ENCODE peak calls at places on chromosome 7, in six cellular contexts. One of them, this sample, is unnamed.

GRCh38 chr7:957418-958220 is 3.1 kb upstream of the ADAP1 start:
- DNase-seq in neural progenitor cell: peak; percentile 60
- DNase-seq in pancreas: peak; percentile 52
- DNase-seq in fibroblast of lung: no peak
- DNase-seq in mammary epithelial cell: no peak
- DNase-seq in SK-N-SH: peak; percentile 34
- DNase-seq in this sample: no peak

GRCh38 chr7:22864855-22865606 is 42.4 kb upstream of the TOMM7 start:
- DNase-seq in neural progenitor cell: peak; percentile 15
- DNase-seq in pancreas: no peak
- DNase-seq in fibroblast of lung: peak; percentile 31
- DNase-seq in mammary epithelial cell: no peak
- DNase-seq in SK-N-SH: no peak
- DNase-seq in this sample: no peak

GRCh38 chr7:81236560-81236959 is 317.7 kb upstream of the SEMA3C start:
- DNase-seq in neural progenitor cell: no peak
- DNase-seq in pancreas: no peak
- DNase-seq in fibroblast of lung: peak; percentile 20
- DNase-seq in mammary epithelial cell: no peak
- DNase-seq in SK-N-SH: no peak
- DNase-seq in this sample: no peak

GRCh38 chr7:102202556-102202955 is 84.1 kb upstream of the SH2B2 start:
- DNase-seq in neural progenitor cell: no peak
- DNase-seq in pancreas: no peak
- DNase-seq in fibroblast of lung: no peak
- DNase-seq in mammary epithelial cell: no peak
- DNase-seq in SK-N-SH: no peak
- DNase-seq in this sample: no peak

GRCh38 chr7:105122619-105123018 is 108.6 kb downstream of the KMT2E start:
- DNase-seq in neural progenitor cell: no peak
- DNase-seq in pancreas: no peak
- DNase-seq in fibroblast of lung: no peak
- DNase-seq in mammary epithelial cell: no peak
- DNase-seq in SK-N-SH: no peak
- DNase-seq in this sample: no peak

GRCh38 chr7:2792240-2792639 is 51.9 kb downstream of the GNA12 start:
- DNase-seq in neural progenitor cell: no peak
- DNase-seq in pancreas: no peak
- DNase-seq in fibroblast of lung: no peak
- DNase-seq in mammary epithelial cell: no peak
- DNase-seq in SK-N-SH: no peak
- DNase-seq in this sample: no peak

GRCh38 chr7:116501425-116502167 is 2.1 kb downstream of the CAV2 start:
- DNase-seq in neural progenitor cell: no peak
- DNase-seq in pancreas: no peak
- DNase-seq in fibroblast of lung: peak; percentile 75
- DNase-seq in mammary epithelial cell: peak; percentile 48
- DNase-seq in SK-N-SH: no peak
- DNase-seq in this sample: peak; percentile 34

GRCh38 chr7:138460176-138460648 is at the start of gene TRIM24:
- DNase-seq in neural progenitor cell: no peak
- DNase-seq in pancreas: peak; percentile 94
- DNase-seq in fibroblast of lung: peak; percentile 96
- DNase-seq in mammary epithelial cell: no peak
- DNase-seq in SK-N-SH: peak; percentile 99
- DNase-seq in this sample: peak; percentile 96

GRCh38 chr7:141281311-141281710 is 207.4 kb downstream of the TMEM178B start:
- DNase-seq in neural progenitor cell: no peak
- DNase-seq in pancreas: no peak
- DNase-seq in fibroblast of lung: no peak
- DNase-seq in mammary epithelial cell: no peak
- DNase-seq in SK-N-SH: no peak
- DNase-seq in this sample: no peak

GRCh38 chr7:90825779-90826178 is 229.7 kb downstream of the CDK14 start:
- DNase-seq in neural progenitor cell: no peak
- DNase-seq in pancreas: no peak
- DNase-seq in fibroblast of lung: peak; percentile 77
- DNase-seq in mammary epithelial cell: peak; percentile 57
- DNase-seq in SK-N-SH: no peak
- DNase-seq in this sample: no peak

GRCh38 chr7:87059525-87060287 is at the start of gene ELAPOR2:
- DNase-seq in neural progenitor cell: peak; percentile 95
- DNase-seq in pancreas: peak; percentile 90
- DNase-seq in fibroblast of lung: peak; percentile 46
- DNase-seq in mammary epithelial cell: peak; percentile 25
- DNase-seq in SK-N-SH: peak; percentile 98
- DNase-seq in this sample: peak; percentile 66

GRCh38 chr7:44151679-44152355 is 10.7 kb upstream of the MYL7 start:
- DNase-seq in neural progenitor cell: no peak
- DNase-seq in pancreas: no peak
- DNase-seq in fibroblast of lung: no peak
- DNase-seq in mammary epithelial cell: no peak
- DNase-seq in SK-N-SH: peak; percentile 24
- DNase-seq in this sample: no peak

GRCh38 chr7:95793658-95794057 is 21.3 kb downstream of the DYNC1I1 start:
- DNase-seq in neural progenitor cell: no peak
- DNase-seq in pancreas: no peak
- DNase-seq in fibroblast of lung: no peak
- DNase-seq in mammary epithelial cell: no peak
- DNase-seq in SK-N-SH: no peak
- DNase-seq in this sample: no peak

GRCh38 chr7:29285451-29285807 is 90.9 kb downstream of the CHN2 start:
- DNase-seq in neural progenitor cell: no peak
- DNase-seq in pancreas: no peak
- DNase-seq in fibroblast of lung: peak; percentile 97
- DNase-seq in mammary epithelial cell: peak; percentile 97
- DNase-seq in SK-N-SH: no peak
- DNase-seq in this sample: peak; percentile 91

GRCh38 chr7:70132802-70133201 is 534.5 kb downstream of the AUTS2 start:
- DNase-seq in neural progenitor cell: no peak
- DNase-seq in pancreas: no peak
- DNase-seq in fibroblast of lung: peak; percentile 30
- DNase-seq in mammary epithelial cell: no peak
- DNase-seq in SK-N-SH: no peak
- DNase-seq in this sample: no peak

GRCh38 chr7:78221961-78222751 is 423.6 kb downstream of the PHTF2 start:
- DNase-seq in neural progenitor cell: no peak
- DNase-seq in pancreas: no peak
- DNase-seq in fibroblast of lung: peak; percentile 49
- DNase-seq in mammary epithelial cell: no peak
- DNase-seq in SK-N-SH: no peak
- DNase-seq in this sample: no peak

GRCh38 chr7:23247101-23247601 is 576 bp downstream of the GPNMB start:
- DNase-seq in neural progenitor cell: no peak
- DNase-seq in pancreas: no peak
- DNase-seq in fibroblast of lung: no peak
- DNase-seq in mammary epithelial cell: no peak
- DNase-seq in SK-N-SH: no peak
- DNase-seq in this sample: no peak

GRCh38 chr7:54354436-54354835 is 187.7 kb upstream of the VSTM2A start:
- DNase-seq in neural progenitor cell: no peak
- DNase-seq in pancreas: no peak
- DNase-seq in fibroblast of lung: no peak
- DNase-seq in mammary epithelial cell: no peak
- DNase-seq in SK-N-SH: no peak
- DNase-seq in this sample: no peak

GRCh38 chr7:128321044-128321422 is 22.7 kb downstream of the RBM28 start:
- DNase-seq in neural progenitor cell: no peak
- DNase-seq in pancreas: no peak
- DNase-seq in fibroblast of lung: no peak
- DNase-seq in mammary epithelial cell: no peak
- DNase-seq in SK-N-SH: no peak
- DNase-seq in this sample: no peak

GRCh38 chr7:128324363-128324680 is 19.4 kb downstream of the RBM28 start:
- DNase-seq in neural progenitor cell: no peak
- DNase-seq in pancreas: no peak
- DNase-seq in fibroblast of lung: no peak
- DNase-seq in mammary epithelial cell: no peak
- DNase-seq in SK-N-SH: no peak
- DNase-seq in this sample: no peak

GRCh38 chr7:128318696-128319095 is 25.0 kb downstream of the RBM28 start:
- DNase-seq in neural progenitor cell: no peak
- DNase-seq in pancreas: no peak
- DNase-seq in fibroblast of lung: no peak
- DNase-seq in mammary epithelial cell: no peak
- DNase-seq in SK-N-SH: no peak
- DNase-seq in this sample: no peak

GRCh38 chr7:128323489-128324362 is 20.0 kb downstream of the RBM28 start:
- DNase-seq in neural progenitor cell: no peak
- DNase-seq in pancreas: no peak
- DNase-seq in fibroblast of lung: peak; percentile 29
- DNase-seq in mammary epithelial cell: no peak
- DNase-seq in SK-N-SH: no peak
- DNase-seq in this sample: no peak

DNA sequence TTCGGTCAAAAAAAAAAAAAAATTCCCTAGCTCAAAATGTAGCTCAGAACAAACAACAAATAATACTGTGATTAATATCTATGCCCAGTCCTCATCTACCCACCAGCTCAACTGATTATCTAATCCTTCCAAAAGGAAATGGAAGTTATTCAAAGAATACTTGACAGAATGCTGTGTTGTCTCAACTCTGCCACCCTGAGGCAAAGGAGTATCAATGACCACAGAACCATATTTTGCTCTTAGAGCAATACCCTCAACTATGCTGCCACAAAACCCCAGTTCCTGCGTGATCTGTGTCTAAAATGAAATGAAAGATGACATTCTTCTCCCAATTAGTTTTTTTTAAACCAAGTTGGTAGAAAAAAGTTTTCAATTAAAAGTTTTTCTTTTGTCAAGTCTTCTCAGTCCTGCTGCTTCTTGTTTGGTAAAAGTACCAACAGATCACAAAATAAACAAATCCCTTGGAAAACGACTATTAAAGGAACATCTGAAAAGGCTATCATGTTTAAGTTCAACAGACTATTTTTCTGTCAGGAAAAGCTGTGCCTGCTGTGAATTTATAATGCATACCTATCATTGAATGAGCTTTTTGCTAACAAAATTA is 21.6 kb downstream of the RBM28 start:
- DNase-seq in neural progenitor cell: peak; percentile 34
- DNase-seq in pancreas: no peak
- DNase-seq in fibroblast of lung: peak; percentile 51
- DNase-seq in mammary epithelial cell: peak; percentile 37
- DNase-seq in SK-N-SH: peak; percentile 47
- DNase-seq in this sample: peak; percentile 11
- TF ChIP-seq CTCF in neural progenitor cell: peak; percentile 50
- TF ChIP-seq CTCF in pancreas: no peak
- TF ChIP-seq CTCF in fibroblast of lung: peak; percentile 65
- TF ChIP-seq CTCF in mammary epithelial cell: peak; percentile 66
- TF ChIP-seq CTCF in SK-N-SH: peak; percentile 68
- TF ChIP-seq CTCF in this sample: peak; percentile 65

DNA sequence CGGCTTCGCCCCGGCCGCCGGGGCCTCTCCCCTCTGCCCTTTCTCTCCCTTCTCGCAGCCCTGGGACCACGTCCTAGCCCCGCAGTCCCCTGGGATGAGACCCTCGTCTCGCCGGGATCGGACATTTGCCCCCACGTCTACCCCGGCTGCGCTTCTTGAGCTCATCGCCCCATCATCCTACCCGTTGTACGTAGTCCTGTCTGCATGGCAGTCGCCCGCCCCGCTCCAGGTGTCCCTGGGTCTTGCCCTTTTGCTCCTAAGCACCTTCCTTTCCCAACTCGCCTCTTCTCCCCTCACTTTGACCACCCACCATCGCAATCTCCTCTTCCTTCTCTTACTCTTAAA is 574 bp downstream of the TPST1 start:
- DNase-seq in neural progenitor cell: peak; percentile 54
- DNase-seq in pancreas: no peak
- DNase-seq in fibroblast of lung: no peak
- DNase-seq in mammary epithelial cell: no peak
- DNase-seq in SK-N-SH: no peak
- DNase-seq in this sample: peak; percentile 22
- H3K27ac ChIP-seq in neural progenitor cell: peak overlapping the region; percentile 96
- H3K27ac ChIP-seq in pancreas: peak overlapping the region; percentile 80
- H3K27ac ChIP-seq in fibroblast of lung: peak overlapping the region; percentile 77
- H3K27ac ChIP-seq in mammary epithelial cell: peak overlapping the region; percentile 66
- H3K27ac ChIP-seq in SK-N-SH: peak overlapping the region; percentile 81
- H3K27ac ChIP-seq in this sample: peak overlapping the region; percentile 53

GRCh38 chr7:7662527-7662926 is 22.0 kb downstream of the UMAD1 start:
- DNase-seq in neural progenitor cell: peak; percentile 58
- DNase-seq in pancreas: no peak
- DNase-seq in fibroblast of lung: peak; percentile 2
- DNase-seq in mammary epithelial cell: no peak
- DNase-seq in SK-N-SH: no peak
- DNase-seq in this sample: no peak
- TF ChIP-seq CTCF in neural progenitor cell: peak; percentile 69
- TF ChIP-seq CTCF in pancreas: no peak
- TF ChIP-seq CTCF in fibroblast of lung: peak; percentile 58
- TF ChIP-seq CTCF in mammary epithelial cell: peak; percentile 29
- TF ChIP-seq CTCF in SK-N-SH: peak; percentile 58
- TF ChIP-seq CTCF in this sample: peak; percentile 12

GRCh38 chr7:137345799-137346449 is 2.4 kb upstream of the PTN start:
- DNase-seq in neural progenitor cell: no peak
- DNase-seq in pancreas: no peak
- DNase-seq in fibroblast of lung: peak; percentile 8
- DNase-seq in mammary epithelial cell: no peak
- DNase-seq in SK-N-SH: no peak
- DNase-seq in this sample: no peak

GRCh38 chr7:137342340-137342739 is 1.2 kb downstream of the PTN start:
- DNase-seq in neural progenitor cell: no peak
- DNase-seq in pancreas: no peak
- DNase-seq in fibroblast of lung: peak; percentile 49
- DNase-seq in mammary epithelial cell: no peak
- DNase-seq in SK-N-SH: no peak
- DNase-seq in this sample: no peak

GRCh38 chr7:137337902-137338301 is 5.6 kb downstream of the PTN start:
- DNase-seq in neural progenitor cell: no peak
- DNase-seq in pancreas: no peak
- DNase-seq in fibroblast of lung: no peak
- DNase-seq in mammary epithelial cell: no peak
- DNase-seq in SK-N-SH: no peak
- DNase-seq in this sample: no peak

GRCh38 chr7:137343483-137343841 is at the start of gene PTN:
- DNase-seq in neural progenitor cell: peak; percentile 79
- DNase-seq in pancreas: peak; percentile 59
- DNase-seq in fibroblast of lung: peak; percentile 83
- DNase-seq in mammary epithelial cell: peak; percentile 70
- DNase-seq in SK-N-SH: peak; percentile 58
- DNase-seq in this sample: peak; percentile 2

DNA sequence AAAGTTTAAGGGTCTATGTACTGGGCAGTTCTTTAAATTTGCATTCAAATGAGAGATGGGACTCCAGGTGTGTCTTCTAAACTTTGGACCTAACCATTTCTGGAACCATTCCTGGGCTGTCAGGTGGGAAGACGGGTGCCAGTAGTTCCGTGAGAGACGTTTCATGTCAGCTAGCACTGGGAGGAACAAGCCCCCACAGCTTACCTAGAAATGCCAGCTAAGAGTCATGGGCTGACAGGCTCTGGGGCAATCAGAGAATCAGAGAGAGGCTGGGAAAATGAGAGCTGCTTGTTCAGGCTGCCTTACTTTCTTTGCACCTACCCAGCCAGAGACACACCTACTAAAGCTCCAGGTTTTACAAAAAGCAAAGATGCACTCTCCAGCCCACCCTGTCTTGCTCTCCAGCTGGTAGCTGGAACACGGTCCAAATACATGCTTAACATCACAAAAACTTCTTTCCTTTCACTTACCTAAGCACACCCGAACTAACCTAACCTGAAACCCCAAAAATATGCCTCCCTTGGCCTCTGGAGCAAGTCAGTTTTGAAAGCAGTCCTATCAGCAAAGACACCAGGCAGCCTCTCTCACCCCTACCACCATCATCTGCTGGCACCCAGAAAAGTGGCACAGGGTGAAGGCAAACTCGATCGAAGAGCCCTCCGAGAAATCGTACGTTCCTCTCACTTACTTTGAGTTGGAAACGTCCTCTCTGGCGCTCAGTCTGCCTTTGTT is 616 bp downstream of the PTN start:
- DNase-seq in neural progenitor cell: peak; percentile 12
- DNase-seq in pancreas: no peak
- DNase-seq in fibroblast of lung: peak; percentile 6
- DNase-seq in mammary epithelial cell: peak; percentile 31
- DNase-seq in SK-N-SH: no peak
- DNase-seq in this sample: no peak
- H3K27ac ChIP-seq in neural progenitor cell: peak overlapping the region; percentile 39
- H3K27ac ChIP-seq in pancreas: no peak overlapping the region
- H3K27ac ChIP-seq in fibroblast of lung: no peak overlapping the region
- H3K27ac ChIP-seq in mammary epithelial cell: no peak overlapping the region
- H3K27ac ChIP-seq in SK-N-SH: no peak overlapping the region
- H3K27ac ChIP-seq in this sample: no peak overlapping the region